ENCODE peak calls at places on chromosomes 1 and 21, in nine cellular contexts. One of them, this sample, is unnamed.

GRCh38 chr1:165403835-165404482 is 41.0 kb downstream of the RXRG start:
- DNase-seq in lung: peak
- DNase-seq in HL-60: peak
- DNase-seq in GM13977: peak
- DNase-seq in kidney: no peak
- DNase-seq in pancreas: no peak
- DNase-seq in fibroblast of lung: no peak
- DNase-seq in PC-3: peak
- DNase-seq in cardiac fibroblast: no peak
- DNase-seq in this sample: no peak

GRCh38 chr1:210248341-210248740 is 15.7 kb downstream of the SERTAD4 start:
- DNase-seq in lung: no peak
- DNase-seq in HL-60: no peak
- DNase-seq in GM13977: no peak
- DNase-seq in kidney: no peak
- DNase-seq in pancreas: no peak
- DNase-seq in fibroblast of lung: peak
- DNase-seq in PC-3: peak
- DNase-seq in cardiac fibroblast: peak
- DNase-seq in this sample: no peak

GRCh38 chr1:162404550-162405160 is 7.3 kb downstream of the SH2D1B start:
- DNase-seq in lung: no peak
- DNase-seq in HL-60: no peak
- DNase-seq in GM13977: no peak
- DNase-seq in kidney: no peak
- DNase-seq in pancreas: no peak
- DNase-seq in fibroblast of lung: peak
- DNase-seq in PC-3: peak
- DNase-seq in cardiac fibroblast: peak
- DNase-seq in this sample: no peak

GRCh38 chr1:61277129-61277801 is 194.9 kb downstream of the NFIA start:
- DNase-seq in lung: no peak
- DNase-seq in HL-60: no peak
- DNase-seq in GM13977: no peak
- DNase-seq in kidney: no peak
- DNase-seq in pancreas: no peak
- DNase-seq in fibroblast of lung: no peak
- DNase-seq in PC-3: no peak
- DNase-seq in cardiac fibroblast: no peak
- DNase-seq in this sample: no peak

GRCh38 chr1:15678578-15678977 is 5.5 kb upstream of the PLEKHM2 start:
- DNase-seq in lung: peak
- DNase-seq in HL-60: peak
- DNase-seq in GM13977: no peak
- DNase-seq in kidney: no peak
- DNase-seq in pancreas: no peak
- DNase-seq in fibroblast of lung: peak
- DNase-seq in PC-3: peak
- DNase-seq in cardiac fibroblast: peak
- DNase-seq in this sample: no peak

GRCh38 chr1:51093566-51093965 is 8.5 kb upstream of the C1orf185 start:
- DNase-seq in lung: no peak
- DNase-seq in HL-60: no peak
- DNase-seq in GM13977: no peak
- DNase-seq in kidney: no peak
- DNase-seq in pancreas: no peak
- DNase-seq in fibroblast of lung: peak
- DNase-seq in PC-3: no peak
- DNase-seq in cardiac fibroblast: peak
- DNase-seq in this sample: no peak

GRCh38 chr1:93414749-93415148 is 33.2 kb upstream of the FNBP1L start:
- DNase-seq in lung: no peak
- DNase-seq in HL-60: no peak
- DNase-seq in GM13977: peak
- DNase-seq in kidney: no peak
- DNase-seq in pancreas: no peak
- DNase-seq in fibroblast of lung: no peak
- DNase-seq in PC-3: no peak
- DNase-seq in cardiac fibroblast: no peak
- DNase-seq in this sample: no peak

GRCh38 chr1:204370176-204370575 is 10.4 kb upstream of the PLEKHA6 start:
- DNase-seq in lung: no peak
- DNase-seq in HL-60: no peak
- DNase-seq in GM13977: no peak
- DNase-seq in kidney: no peak
- DNase-seq in pancreas: no peak
- DNase-seq in fibroblast of lung: no peak
- DNase-seq in PC-3: no peak
- DNase-seq in cardiac fibroblast: no peak
- DNase-seq in this sample: no peak

GRCh38 chr1:179287946-179288345 is 5.7 kb upstream of the SOAT1 start:
- DNase-seq in lung: no peak
- DNase-seq in HL-60: no peak
- DNase-seq in GM13977: no peak
- DNase-seq in kidney: no peak
- DNase-seq in pancreas: no peak
- DNase-seq in fibroblast of lung: no peak
- DNase-seq in PC-3: peak
- DNase-seq in cardiac fibroblast: no peak
- DNase-seq in this sample: no peak

GRCh38 chr1:151972533-151973270 is 21.0 kb downstream of the S100A10 start:
- DNase-seq in lung: no peak
- DNase-seq in HL-60: no peak
- DNase-seq in GM13977: no peak
- DNase-seq in kidney: no peak
- DNase-seq in pancreas: no peak
- DNase-seq in fibroblast of lung: peak
- DNase-seq in PC-3: peak
- DNase-seq in cardiac fibroblast: peak
- DNase-seq in this sample: peak

GRCh38 chr1:2267862-2268261 is 39.7 kb downstream of the SKI start:
- DNase-seq in lung: no peak
- DNase-seq in HL-60: no peak
- DNase-seq in GM13977: no peak
- DNase-seq in kidney: peak
- DNase-seq in pancreas: no peak
- DNase-seq in fibroblast of lung: no peak
- DNase-seq in PC-3: no peak
- DNase-seq in cardiac fibroblast: no peak
- DNase-seq in this sample: no peak

GRCh38 chr1:81558291-81559076 is 242.2 kb upstream of the ADGRL2 start:
- DNase-seq in lung: no peak
- DNase-seq in HL-60: no peak
- DNase-seq in GM13977: no peak
- DNase-seq in kidney: no peak
- DNase-seq in pancreas: no peak
- DNase-seq in fibroblast of lung: no peak
- DNase-seq in PC-3: peak
- DNase-seq in cardiac fibroblast: no peak
- DNase-seq in this sample: no peak

GRCh38 chr1:216822480-216822879 is 99.3 kb upstream of the ESRRG start:
- DNase-seq in lung: no peak
- DNase-seq in HL-60: no peak
- DNase-seq in GM13977: no peak
- DNase-seq in kidney: no peak
- DNase-seq in pancreas: no peak
- DNase-seq in fibroblast of lung: no peak
- DNase-seq in PC-3: no peak
- DNase-seq in cardiac fibroblast: no peak
- DNase-seq in this sample: no peak

GRCh38 chr21:31136891-31137290 is 98.6 kb upstream of the KRTAP19-8 start:
- DNase-seq in lung: no peak
- DNase-seq in HL-60: peak
- DNase-seq in GM13977: peak
- DNase-seq in kidney: no peak
- DNase-seq in pancreas: no peak
- DNase-seq in fibroblast of lung: peak
- DNase-seq in PC-3: no peak
- DNase-seq in cardiac fibroblast: peak
- DNase-seq in this sample: no peak

DNA sequence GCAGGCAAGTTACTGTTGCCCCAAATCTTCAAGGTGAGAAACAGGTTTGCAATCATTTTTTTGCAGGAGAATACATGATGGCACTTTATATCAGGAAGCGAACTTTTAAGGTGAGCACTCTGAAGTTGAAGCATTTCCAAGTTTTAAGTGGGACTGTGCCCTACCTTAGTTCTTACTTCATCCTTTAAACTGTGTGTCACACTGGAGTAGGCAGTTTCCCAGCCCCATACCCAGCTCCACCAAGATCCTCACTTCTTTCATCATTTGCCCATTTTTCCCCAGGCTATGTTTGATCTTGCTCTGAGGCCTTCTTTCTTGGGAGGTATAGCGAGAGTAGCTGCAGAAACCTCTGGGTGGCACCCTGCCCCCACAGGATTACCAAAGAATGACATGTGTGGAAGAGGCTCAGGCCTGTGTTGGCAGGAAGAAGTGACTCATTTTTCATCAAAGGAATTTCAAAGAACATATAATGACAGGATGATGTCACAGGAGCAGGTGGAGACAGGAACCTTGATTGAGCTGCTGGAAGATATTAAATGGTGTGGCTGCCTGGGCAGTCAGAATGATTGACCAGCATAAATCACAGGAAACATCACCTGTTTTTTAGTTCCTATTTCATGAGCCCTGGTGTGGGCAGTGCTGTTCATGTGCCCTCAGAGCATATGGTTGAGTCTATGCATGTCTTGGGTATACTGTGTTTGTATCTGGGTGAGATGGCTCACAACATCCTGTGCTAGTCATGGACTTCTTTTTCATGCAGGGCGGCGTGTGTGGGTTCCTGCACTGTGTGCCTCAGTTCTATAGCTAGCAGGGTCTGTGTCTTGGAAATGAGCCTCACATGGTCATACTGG is 20.8 kb upstream of the MACF1 start:
- DNase-seq in lung: peak
- DNase-seq in HL-60: peak
- DNase-seq in GM13977: peak
- DNase-seq in kidney: peak
- DNase-seq in pancreas: no peak
- DNase-seq in fibroblast of lung: peak
- DNase-seq in PC-3: peak
- DNase-seq in cardiac fibroblast: peak
- DNase-seq in this sample: peak
- TF ChIP-seq CTCF in lung: peak
- TF ChIP-seq CTCF in HL-60: peak
- TF ChIP-seq CTCF in GM13977: peak
- TF ChIP-seq CTCF in kidney: peak
- TF ChIP-seq CTCF in pancreas: no peak
- TF ChIP-seq CTCF in fibroblast of lung: peak
- TF ChIP-seq CTCF in PC-3: peak
- TF ChIP-seq CTCF in cardiac fibroblast: peak
- TF ChIP-seq CTCF in this sample: peak

DNA sequence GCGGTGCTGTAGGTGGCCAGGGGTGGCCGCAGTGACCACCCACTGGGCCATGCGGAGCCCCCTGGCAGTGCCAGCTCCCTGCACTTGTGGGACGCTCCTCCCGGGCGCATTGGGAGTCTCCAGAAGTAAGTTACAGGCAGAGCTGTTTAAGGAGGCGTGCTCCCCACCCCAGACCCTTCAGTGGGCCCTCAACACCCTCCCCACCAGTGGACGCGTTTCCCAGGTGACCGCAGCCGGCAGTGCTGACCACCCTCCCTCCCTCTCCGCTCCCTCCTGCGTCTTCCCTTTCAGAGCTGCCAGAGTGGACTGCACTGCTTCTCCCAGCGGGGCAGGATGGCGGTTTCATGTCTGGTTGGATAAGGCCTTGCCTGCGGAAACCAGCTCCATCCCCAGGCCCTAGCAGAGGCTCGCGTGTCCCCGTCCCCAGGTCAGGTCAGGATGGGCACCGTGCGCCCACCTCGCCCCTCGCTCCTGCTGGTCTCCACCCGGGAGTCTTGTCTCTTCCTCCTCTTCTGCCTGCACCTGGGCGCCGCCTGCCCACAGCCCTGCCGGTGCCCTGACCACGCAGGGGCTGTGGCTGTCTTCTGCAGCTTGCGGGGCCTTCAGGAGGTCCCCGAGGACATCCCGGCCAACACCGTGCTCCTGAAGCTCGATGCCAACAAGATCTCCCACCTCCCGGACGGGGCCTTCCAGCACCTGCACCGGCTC is 1.1 kb downstream of the LRRC3 start:
- DNase-seq in lung: no peak
- DNase-seq in HL-60: no peak
- DNase-seq in GM13977: no peak
- DNase-seq in kidney: peak
- DNase-seq in pancreas: no peak
- DNase-seq in fibroblast of lung: no peak
- DNase-seq in PC-3: no peak
- DNase-seq in cardiac fibroblast: no peak
- DNase-seq in this sample: no peak
- TF ChIP-seq CTCF in lung: no peak
- TF ChIP-seq CTCF in HL-60: no peak
- TF ChIP-seq CTCF in GM13977: no peak
- TF ChIP-seq CTCF in kidney: no peak
- TF ChIP-seq CTCF in pancreas: no peak
- TF ChIP-seq CTCF in fibroblast of lung: no peak
- TF ChIP-seq CTCF in PC-3: no peak
- TF ChIP-seq CTCF in cardiac fibroblast: no peak
- TF ChIP-seq CTCF in this sample: no peak

GRCh38 chr21:36757246-36757645 is 58.3 kb downstream of the SIM2 start:
- DNase-seq in lung: no peak
- DNase-seq in HL-60: no peak
- DNase-seq in GM13977: no peak
- DNase-seq in kidney: no peak
- DNase-seq in pancreas: no peak
- DNase-seq in fibroblast of lung: no peak
- DNase-seq in PC-3: no peak
- DNase-seq in cardiac fibroblast: no peak
- DNase-seq in this sample: no peak
- TF ChIP-seq CTCF in lung: no peak
- TF ChIP-seq CTCF in HL-60: no peak
- TF ChIP-seq CTCF in GM13977: no peak
- TF ChIP-seq CTCF in kidney: no peak
- TF ChIP-seq CTCF in pancreas: no peak
- TF ChIP-seq CTCF in fibroblast of lung: no peak
- TF ChIP-seq CTCF in PC-3: no peak
- TF ChIP-seq CTCF in cardiac fibroblast: no peak
- TF ChIP-seq CTCF in this sample: no peak

DNA sequence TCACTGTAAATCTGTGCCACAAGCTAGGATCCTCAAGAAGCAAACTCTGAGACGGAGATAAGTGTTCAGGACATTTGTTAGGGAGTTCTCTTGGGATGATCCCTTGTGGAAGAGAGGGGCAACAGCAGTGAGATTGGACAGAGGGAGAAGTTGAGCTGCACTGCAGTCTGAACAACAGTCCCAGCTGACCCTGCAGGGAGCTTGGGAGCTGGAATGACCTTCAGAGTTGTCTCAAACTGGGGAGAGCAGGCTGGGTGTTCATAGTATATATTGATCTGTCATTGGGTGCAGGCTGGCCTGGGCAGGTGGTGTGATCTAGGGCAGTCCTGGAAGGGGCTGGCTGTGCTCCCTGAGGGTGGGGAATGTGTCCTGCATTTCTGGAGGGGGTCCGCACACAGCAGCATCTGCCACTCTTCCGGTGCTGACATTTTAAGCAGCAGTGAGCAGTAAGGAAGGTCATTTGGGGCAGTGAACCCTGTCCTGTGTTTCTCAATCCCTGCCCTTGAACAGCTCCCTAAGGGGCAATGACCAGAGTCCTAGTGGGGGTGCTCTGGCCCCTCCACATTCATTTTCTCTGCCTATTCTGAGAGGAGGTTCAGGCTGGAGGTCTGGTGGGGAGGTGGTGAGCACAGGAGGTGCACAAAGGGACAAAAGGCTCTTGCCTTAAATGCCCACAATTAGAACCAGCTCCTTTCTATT is 90.2 kb upstream of the PPM1J start:
- DNase-seq in lung: no peak
- DNase-seq in HL-60: no peak
- DNase-seq in GM13977: no peak
- DNase-seq in kidney: no peak
- DNase-seq in pancreas: no peak
- DNase-seq in fibroblast of lung: no peak
- DNase-seq in PC-3: no peak
- DNase-seq in cardiac fibroblast: no peak
- DNase-seq in this sample: no peak
- TF ChIP-seq CTCF in lung: no peak
- TF ChIP-seq CTCF in HL-60: no peak
- TF ChIP-seq CTCF in GM13977: no peak
- TF ChIP-seq CTCF in kidney: no peak
- TF ChIP-seq CTCF in pancreas: no peak
- TF ChIP-seq CTCF in fibroblast of lung: no peak
- TF ChIP-seq CTCF in PC-3: no peak
- TF ChIP-seq CTCF in cardiac fibroblast: no peak
- TF ChIP-seq CTCF in this sample: no peak

This sample was measured in colonic mucosa.